ENCODE peak calls at places on chromosomes 4 and X, in five cellular contexts. Y is K562, Q is SK-N-SH, K is HepG2, R is H1. M is an unnamed sample.

GRCh38 chrX:74800062-74800461 is 125.2 kb downstream of the NEXMIF start:
- DNase-seq in K (no peak), R (no peak), Y (no peak), Q (no peak), M (no peak)

GRCh38 chr4:106421441-106422296 is 53.1 kb upstream of the GIMD1 start:
- DNase-seq in R (no peak), K (peak; percentile 50), Y (no peak), Q (no peak), M (peak; percentile 2)

GRCh38 chrX:40209951-40210617 is 112.3 kb upstream of the BCOR start:
- DNase-seq in Q (no peak), Y (no peak), K (peak; percentile 7), R (no peak), M (no peak)

GRCh38 chr4:37463033-37463432 is 218.5 kb downstream of the NWD2 start:
- DNase-seq in Q (no peak), Y (no peak), K (no peak), R (no peak), M (no peak)

GRCh38 chr4:83269256-83269655 is 15.3 kb downstream of the COQ2 start:
- DNase-seq in Y (no peak), Q (no peak), R (no peak), K (no peak), M (no peak)

GRCh38 chr4:120266602-120267001 is 200.0 kb upstream of the MAD2L1 start:
- DNase-seq in R (no peak), K (no peak), Y (no peak), Q (no peak), M (no peak)

GRCh38 chr4:122776916-122777315 is 44.4 kb downstream of the BBS12 start:
- DNase-seq in Q (no peak), K (no peak), Y (no peak), R (no peak), M (no peak)

GRCh38 chr4:22515145-22515887 is 550 bp downstream of the ADGRA3 start:
- DNase-seq in R (peak; percentile 76), K (peak; percentile 86), Y (peak; percentile 17), Q (peak; percentile 86), M (peak; percentile 74)

GRCh38 chr4:156497486-156497885 is 474.1 kb downstream of the PDGFC start:
- DNase-seq in K (no peak), Q (no peak), Y (no peak), R (no peak), M (no peak)

GRCh38 chr4:137997496-137997895 is 244.7 kb downstream of the SLC7A11 start:
- DNase-seq in K (no peak), Y (no peak), Q (no peak), R (no peak), M (no peak)

GRCh38 chr4:78776729-78777555 is 792 bp downstream of the BMP2K start:
- DNase-seq in Q (peak; percentile 54), Y (peak; percentile 48), R (peak; percentile 70), K (peak; percentile 52), M (peak; percentile 41)

GRCh38 chr4:17169699-17170098 is 271.3 kb upstream of the LDB2 start:
- DNase-seq in R (no peak), Y (no peak), K (no peak), Q (no peak), M (no peak)

GRCh38 chrX:108834036-108834435 is 97.7 kb upstream of the IRS4 start:
- DNase-seq in Q (no peak), Y (no peak), K (no peak), R (no peak), M (no peak)

GRCh38 chr4:152996101-152996500 is 60.0 kb downstream of the FHDC1 start:
- DNase-seq in K (no peak), Y (no peak), R (no peak), Q (no peak), M (no peak)

GRCh38 chr4:61661960-61662359 is 461.8 kb downstream of the ADGRL3 start:
- DNase-seq in Q (no peak), Y (no peak), R (no peak), K (no peak), M (no peak)

GRCh38 chr4:20433101-20433705 is 181.5 kb downstream of the SLIT2 start:
- DNase-seq in K (no peak), Y (no peak), R (no peak), Q (no peak), M (no peak)

GRCh38 chr4:139633195-139633594 is 32.4 kb upstream of the MGST2 start:
- DNase-seq in Q (no peak), R (no peak), Y (no peak), K (no peak), M (no peak)

GRCh38 chr4:5370286-5370685 is 319.0 kb downstream of the STK32B start:
- DNase-seq in Q (no peak), Y (no peak), R (no peak), K (no peak), M (peak; percentile 85)

GRCh38 chrX:2360731-2361130 is 140.0 kb downstream of the DHRSX start:
- DNase-seq in K (peak; percentile 8), Q (no peak), Y (peak; percentile 14), R (no peak), M (peak; percentile 52)

GRCh38 chr4:169271692-169272007 is 894 bp upstream of the SH3RF1 start:
- DNase-seq in Y (no peak), Q (no peak), R (no peak), K (no peak), M (no peak)

GRCh38 chrX:23820235-23820782 is 37.3 kb downstream of the SAT1 start:
- DNase-seq in Q (no peak), K (no peak), Y (no peak), R (no peak), M (no peak)

GRCh38 chrX:22481436-22481835 is 208.7 kb downstream of the CBLL2 start:
- DNase-seq in R (no peak), Y (no peak), K (no peak), Q (no peak), M (no peak)

GRCh38 chrX:139112432-139112831 is 400.9 kb upstream of the FGF13 start:
- DNase-seq in Q (no peak), K (no peak), Y (no peak), R (no peak), M (no peak)

GRCh38 chr4:166493828-166494432 is 620.9 kb downstream of the TLL1 start:
- DNase-seq in Q (no peak), Y (no peak), R (no peak), K (no peak), M (peak; percentile 17)

GRCh38 chr4:151318310-151319006 is 6.9 kb downstream of the SH3D19 start:
- DNase-seq in Y (no peak), Q (no peak), R (no peak), K (no peak), M (no peak)

GRCh38 chr4:121597346-121597934 is 99.3 kb downstream of the ANXA5 start:
- DNase-seq in K (no peak), Y (no peak), R (no peak), Q (no peak), M (no peak)

GRCh38 chrX:100864967-100865366 is 9.2 kb downstream of the NOX1 start:
- DNase-seq in K (no peak), R (no peak), Y (no peak), Q (no peak), M (no peak)

GRCh38 chr4:169484485-169484884 is 127.9 kb downstream of the NEK1 start:
- DNase-seq in Y (no peak), R (no peak), Q (peak; percentile 9), K (no peak), M (peak; percentile 3)

DNA sequence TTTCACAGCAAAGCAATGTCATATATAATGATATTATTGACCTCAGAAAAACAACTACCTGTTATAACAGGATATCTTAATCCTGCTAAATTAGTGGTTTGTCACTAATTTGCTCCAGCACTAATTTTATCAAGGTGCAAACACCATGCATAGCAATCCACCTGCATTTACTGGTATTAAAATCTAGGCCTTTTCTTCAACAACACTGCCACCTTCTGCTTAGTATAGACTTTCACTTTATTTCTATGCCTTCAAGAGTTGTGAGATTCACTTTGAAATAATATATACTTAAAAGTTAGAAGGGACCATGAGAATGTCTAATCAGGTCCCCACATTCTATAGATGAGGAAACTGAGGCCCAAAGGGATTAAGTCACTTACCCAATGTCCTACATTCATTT is 82.1 kb upstream of the IQCM start:
- DNase-seq in K (no peak), Y (no peak), Q (no peak), R (no peak), M (no peak)
- TF ChIP-seq CHD2 in K (no peak), Y (no peak), Q (no peak), R (no peak), M (no peak)

DNA sequence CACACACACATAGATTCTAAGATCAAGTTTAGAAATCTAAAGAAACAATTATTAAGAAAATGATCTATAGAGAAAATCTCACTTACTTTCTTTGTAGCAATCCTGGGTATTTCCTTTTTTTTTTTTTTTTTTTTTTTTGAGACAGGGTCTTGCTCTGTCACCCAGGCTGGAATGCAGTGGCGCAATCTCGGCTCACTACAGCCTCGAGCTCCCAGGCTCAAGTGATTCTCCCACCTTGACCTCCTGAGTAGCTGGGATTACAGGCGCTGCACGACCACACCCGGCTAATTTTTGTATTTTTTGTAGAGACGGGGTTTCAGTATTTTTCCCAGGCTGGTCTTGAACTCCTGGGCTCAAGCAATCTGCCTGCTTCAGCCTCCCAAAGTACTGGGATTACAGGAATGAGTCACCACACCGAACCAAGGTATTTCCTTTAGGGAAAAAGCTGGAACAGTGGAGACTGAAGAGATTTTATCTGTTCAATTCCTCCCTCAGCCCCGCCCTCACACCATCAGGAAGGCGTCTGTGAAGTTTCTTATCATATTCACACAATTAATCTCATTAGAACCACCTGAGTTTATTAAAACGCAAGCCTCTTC is at the start of gene TRIML2:
- DNase-seq in K (no peak), Q (no peak), Y (no peak), R (no peak), M (peak; percentile 77)
- TF ChIP-seq CHD2 in K (no peak), Q (no peak), Y (no peak), R (no peak), M (no peak)

GRCh38 chr4:164442167-164442566 is 311.8 kb upstream of the SMIM31 start:
- DNase-seq in Y (no peak), R (no peak), Q (no peak), K (no peak), M (no peak)

GRCh38 chr4:164438321-164438720 is 315.6 kb upstream of the SMIM31 start:
- DNase-seq in Q (no peak), Y (no peak), K (no peak), R (no peak), M (no peak)

GRCh38 chr4:164441131-164441530 is 312.8 kb upstream of the SMIM31 start:
- DNase-seq in R (no peak), Q (no peak), Y (no peak), K (no peak), M (no peak)

GRCh38 chr4:164439037-164439436 is 314.9 kb upstream of the SMIM31 start:
- DNase-seq in Q (no peak), Y (no peak), R (no peak), K (no peak), M (no peak)

GRCh38 chr4:164440196-164440595 is 313.7 kb upstream of the SMIM31 start:
- DNase-seq in R (no peak), K (no peak), Y (no peak), Q (no peak), M (no peak)
- TF ChIP-seq CHD2 in R (no peak), K (no peak), Y (no peak), Q (no peak), M (no peak)

DNA sequence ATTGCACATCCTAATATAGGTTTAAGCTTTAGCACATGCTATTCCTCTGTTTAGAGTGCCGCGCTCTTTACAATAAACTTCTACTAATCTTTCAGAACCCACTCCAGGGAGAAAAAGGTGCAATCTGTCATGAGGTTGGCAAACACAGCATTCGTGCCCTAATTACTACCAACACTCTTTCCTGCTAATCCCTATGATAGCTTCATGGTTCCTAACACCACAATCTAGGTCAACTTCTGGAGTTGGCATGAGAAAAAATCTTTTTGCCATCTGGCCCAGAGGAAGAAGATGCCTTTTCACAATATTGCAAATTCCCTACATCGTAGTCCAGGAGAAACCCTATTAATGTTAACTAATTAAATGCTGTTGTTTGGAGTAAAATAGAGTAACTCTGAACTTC is 39.6 kb downstream of the TMA16 start:
- DNase-seq in Y (no peak), Q (no peak), R (no peak), K (no peak), M (no peak)
- TF ChIP-seq CHD2 in Y (no peak), Q (no peak), R (no peak), K (no peak), M (no peak)

M was measured in A549.